ENCODE peak calls at places on chromosome 11, in eight cellular contexts. N is BJ, V is cardiac fibroblast, B is mucosa of descending colon, O is IMR-90, I is GM10248, M is dorsolateral prefrontal cortex, S is fibroblast of lung. D is an unnamed sample.
A peak's percentile ranks its signal among the peaks of the same experiment; 100 is the strongest.

GRCh38 chr11:101003468-101003867 is 126.1 kb downstream of the PGR start:
- DNase-seq in N (no peak), V (no peak), B (no peak), O (no peak), I (no peak), M (no peak), S (no peak), D (no peak)

GRCh38 chr11:95147364-95147905 is 57.8 kb downstream of the ENDOD1 start:
- DNase-seq in N (no peak), V (peak; percentile 93), B (no peak), O (peak; percentile 93), I (no peak), M (no peak), S (peak; percentile 93), D (peak; percentile 32)

GRCh38 chr11:77779935-77780334 is 40.6 kb downstream of the RSF1 start:
- DNase-seq in N (no peak), V (peak; percentile 47), B (no peak), O (peak; percentile 54), I (no peak), M (no peak), S (peak; percentile 53), D (peak; percentile 69)

GRCh38 chr11:1326435-1327063 is 17.1 kb upstream of the TOLLIP start:
- DNase-seq in N (no peak), V (no peak), B (no peak), O (peak; percentile 73), I (no peak), M (no peak), S (no peak), D (no peak)

GRCh38 chr11:2730323-2731284 is 30.8 kb upstream of the KCNQ1OT1 start:
- DNase-seq in N (no peak), V (peak; percentile 20), B (no peak), O (no peak), I (no peak), M (peak; percentile 18), S (no peak), D (no peak)

GRCh38 chr11:30535818-30536217 is 50.3 kb downstream of the MPPED2 start:
- DNase-seq in N (no peak), V (no peak), B (no peak), O (no peak), I (no peak), M (no peak), S (no peak), D (no peak)

GRCh38 chr11:134905513-134905912 is 493.5 kb upstream of the B3GAT1 start:
- DNase-seq in N (no peak), V (no peak), B (no peak), O (no peak), I (no peak), M (no peak), S (no peak), D (no peak)

GRCh38 chr11:121109916-121110656 is 9.0 kb downstream of the TECTA start:
- DNase-seq in N (no peak), V (no peak), B (no peak), O (no peak), I (no peak), M (no peak), S (no peak), D (no peak)

GRCh38 chr11:6111635-6112034 is 4.2 kb downstream of the OR56B4 start:
- DNase-seq in N (no peak), V (no peak), B (no peak), O (no peak), I (no peak), M (no peak), S (no peak), D (no peak)

GRCh38 chr11:12243511-12243910 is 133.1 kb downstream of the MICAL2 start:
- DNase-seq in N (no peak), V (no peak), B (no peak), O (no peak), I (no peak), M (peak; percentile 72), S (no peak), D (no peak)

GRCh38 chr11:34174411-34175041 is 69.1 kb downstream of the NAT10 start:
- DNase-seq in N (no peak), V (peak; percentile 75), B (peak; percentile 83), O (peak; percentile 49), I (peak; percentile 90), M (peak; percentile 74), S (peak; percentile 56), D (peak; percentile 53)

GRCh38 chr11:34266090-34266912 is 91.5 kb downstream of the ABTB2 start:
- DNase-seq in N (peak; percentile 80), V (peak; percentile 95), B (no peak), O (peak; percentile 95), I (no peak), M (no peak), S (peak; percentile 99), D (peak; percentile 64)

GRCh38 chr11:69819541-69820070 is 390 bp upstream of the FGF3 start:
- DNase-seq in N (no peak), V (no peak), B (no peak), O (no peak), I (no peak), M (no peak), S (no peak), D (no peak)
- TF ChIP-seq CTCF in N (no peak), V (no peak), B (no peak), O (no peak), I (no peak), M (no peak), S (no peak), D (no peak)

DNA sequence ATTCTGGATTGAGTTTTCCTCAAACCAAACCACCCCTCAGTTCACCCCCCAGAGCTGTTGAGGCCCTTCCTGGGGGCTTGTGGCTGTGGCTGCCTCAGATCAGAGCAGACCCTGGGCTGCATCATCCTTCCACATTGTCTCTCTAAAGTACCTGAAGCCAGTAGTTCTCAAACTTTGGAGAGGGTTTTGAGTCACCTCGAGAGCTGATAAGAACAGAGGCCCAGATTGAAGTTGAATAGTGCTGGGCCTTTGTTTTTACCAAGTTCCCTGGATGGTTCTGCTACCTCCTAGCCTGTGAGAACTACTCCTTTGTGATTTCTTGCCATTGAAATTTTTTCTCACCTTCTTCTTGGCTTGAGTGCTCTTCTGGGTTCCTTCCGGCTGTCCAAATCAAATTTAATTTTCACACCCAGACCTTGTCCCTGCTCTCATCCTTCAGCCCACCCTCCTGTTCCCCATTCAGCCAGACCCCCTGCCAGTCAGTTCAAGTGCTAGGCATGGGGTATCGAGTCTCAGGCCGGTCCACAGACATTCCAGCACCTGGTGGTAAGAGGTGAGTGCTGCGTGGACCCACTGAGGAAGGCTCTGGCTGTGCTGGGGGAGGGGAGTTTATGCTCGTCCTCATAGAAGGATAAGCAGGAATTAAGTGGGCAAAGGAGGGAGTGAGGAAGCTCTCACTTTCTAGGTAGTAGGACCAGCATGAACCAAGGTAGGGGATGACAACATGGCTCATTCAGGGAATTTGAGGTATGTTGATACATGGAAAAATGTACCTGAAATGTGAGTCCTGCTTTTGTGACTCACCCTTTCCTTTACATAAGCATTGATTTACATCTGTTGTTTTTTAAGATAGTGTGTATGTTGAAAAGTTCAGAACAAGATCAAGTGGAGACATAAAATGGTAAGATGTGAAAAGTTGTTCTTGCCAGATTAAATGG is 116.5 kb downstream of the PTPRJ start:
- DNase-seq in N (no peak), V (no peak), B (no peak), O (peak; percentile 39), I (no peak), M (no peak), S (peak; percentile 63), D (peak; percentile 39)
- TF ChIP-seq CTCF in N (no peak), V (no peak), B (no peak), O (no peak), I (no peak), M (no peak), S (no peak), D (no peak)

GRCh38 chr11:108666373-108666772 is 1.5 kb downstream of the DDX10 start:
- DNase-seq in N (no peak), V (peak; percentile 7), B (no peak), O (no peak), I (no peak), M (no peak), S (peak; percentile 13), D (no peak)
- TF ChIP-seq CTCF in N (no peak), V (no peak), B (no peak), O (no peak), I (no peak), M (no peak), S (no peak), D (no peak)

DNA sequence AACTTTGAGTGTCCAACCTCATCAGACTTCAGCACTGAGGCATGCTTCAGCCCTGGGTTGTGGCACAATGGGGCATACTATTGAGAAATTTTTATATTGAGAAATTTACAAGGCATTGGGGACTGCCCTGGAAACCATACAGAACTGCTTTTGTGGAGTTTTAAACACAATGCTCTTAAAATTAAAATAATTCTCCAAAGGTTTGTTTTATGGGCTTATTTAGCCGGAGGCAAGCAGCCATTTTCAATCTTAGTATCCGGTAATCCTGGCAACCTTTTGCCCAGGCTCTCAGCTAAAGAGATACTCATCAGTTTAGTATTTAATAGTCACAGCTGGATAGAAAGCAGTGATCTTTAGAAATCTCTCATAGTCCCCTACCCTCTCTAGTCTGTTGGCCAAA is 3.1 kb upstream of the EXPH5 start:
- DNase-seq in N (no peak), V (no peak), B (no peak), O (no peak), I (no peak), M (no peak), S (no peak), D (no peak)
- TF ChIP-seq CTCF in N (no peak), V (no peak), B (no peak), O (no peak), I (no peak), M (no peak), S (no peak), D (no peak)

GRCh38 chr11:79461144-79461543 is 20.3 kb upstream of the TENM4 start:
- DNase-seq in N (no peak), V (peak; percentile 61), B (no peak), O (peak; percentile 51), I (no peak), M (no peak), S (peak; percentile 55), D (no peak)
- TF ChIP-seq CTCF in N (peak; percentile 62), V (peak; percentile 47), B (no peak), O (peak; percentile 67), I (no peak), M (peak; percentile 38), S (peak; percentile 73), D (peak; percentile 67)

GRCh38 chr11:75245356-75246005 is 4.9 kb downstream of the TPBGL start:
- DNase-seq in N (no peak), V (no peak), B (no peak), O (no peak), I (no peak), M (no peak), S (no peak), D (no peak)
- TF ChIP-seq CTCF in N (no peak), V (no peak), B (no peak), O (no peak), I (no peak), M (no peak), S (no peak), D (no peak)

GRCh38 chr11:68934321-68934645 is 30.6 kb downstream of the IGHMBP2 start:
- DNase-seq in N (no peak), V (no peak), B (no peak), O (no peak), I (no peak), M (no peak), S (no peak), D (no peak)
- TF ChIP-seq CTCF in N (no peak), V (no peak), B (no peak), O (no peak), I (no peak), M (no peak), S (no peak), D (no peak)